ENCODE peak calls at places on chromosomes 4 and X, in five cellular contexts. C is activated T-cell treated with anti-CD3 and anti-CD28 coated beads for 48 hours; G is trophoblast cell; A is NCI-H774; F is activated CD8-positive, alpha-beta memory T cell treated with anti-CD3 and anti-CD28 coated beads, Interleukin-2, amount 10 ng/mL, durations not matched to agents 7 days and 5 days. D is an unnamed sample.

GRCh38 chrX:51494409-51494808 is 2.0 kb downstream of the NUDT11 start:
- DNase-seq in C (no peak), G (no peak), A (no peak), F (no peak), D (no peak)

GRCh38 chr4:41418444-41418843 is 119.5 kb upstream of the LIMCH1 start:
- DNase-seq in C (no peak), G (peak; percentile 89), A (no peak), F (no peak), D (no peak)

GRCh38 chrX:103431316-103431715 is 55.0 kb downstream of the BEX3 start:
- DNase-seq in C (no peak), G (no peak), A (no peak), F (no peak), D (no peak)

GRCh38 chrX:106899841-106900240 is 3.3 kb downstream of the RIPPLY1 start:
- DNase-seq in C (no peak), G (no peak), A (no peak), F (no peak), D (no peak)

GRCh38 chr4:20391224-20391623 is 139.5 kb downstream of the SLIT2 start:
- DNase-seq in C (no peak), G (no peak), A (no peak), F (no peak), D (no peak)

GRCh38 chr4:23194751-23195150 is 502.0 kb downstream of the GBA3 start:
- DNase-seq in C (no peak), G (no peak), A (no peak), F (no peak), D (no peak)

GRCh38 chr4:90943311-90943710 is 816.1 kb downstream of the CCSER1 start:
- DNase-seq in C (no peak), G (no peak), A (no peak), F (no peak), D (no peak)

GRCh38 chr4:106287353-106287969 is 28.5 kb downstream of the TBCK start:
- DNase-seq in C (no peak), G (peak; percentile 18), A (no peak), F (no peak), D (peak; percentile 97)

GRCh38 chr4:156261230-156261629 is 307.6 kb upstream of the CTSO start:
- DNase-seq in C (no peak), G (no peak), A (no peak), F (no peak), D (no peak)

GRCh38 chr4:27790911-27791310 is 930.3 kb downstream of the STIM2 start:
- DNase-seq in C (no peak), G (no peak), A (no peak), F (no peak), D (no peak)

GRCh38 chrX:40406330-40406859 is 174.4 kb upstream of the ATP6AP2 start:
- DNase-seq in C (no peak), G (peak; percentile 44), A (no peak), F (no peak), D (no peak)

GRCh38 chrX:72360326-72360725 is 54.6 kb upstream of the CITED1 start:
- DNase-seq in C (no peak), G (no peak), A (no peak), F (no peak), D (no peak)

GRCh38 chr4:85946821-85947220 is 413.0 kb downstream of the MAPK10 start:
- DNase-seq in C (no peak), G (no peak), A (no peak), F (no peak), D (no peak)

GRCh38 chrX:149527705-149528104 is 13.1 kb upstream of the EOLA1 start:
- DNase-seq in C (no peak), G (peak; percentile 31), A (peak; percentile 12), F (peak; percentile 54), D (peak; percentile 21)

GRCh38 chr4:3708611-3709010 is 57.6 kb upstream of the ADRA2C start:
- DNase-seq in C (no peak), G (no peak), A (no peak), F (no peak), D (no peak)

GRCh38 chr4:2823671-2824328 is 19.8 kb upstream of the ADD1 start:
- DNase-seq in C (no peak), G (no peak), A (no peak), F (no peak), D (no peak)

GRCh38 chrX:47863187-47863586 is 26.5 kb downstream of the ZNF81 start:
- DNase-seq in C (no peak), G (no peak), A (no peak), F (no peak), D (no peak)

GRCh38 chr4:31291238-31291637 is 571.1 kb downstream of the PCDH7 start:
- DNase-seq in C (no peak), G (no peak), A (no peak), F (no peak), D (no peak)

GRCh38 chr4:16337936-16338335 is 111.7 kb upstream of the TAPT1 start:
- DNase-seq in C (no peak), G (no peak), A (no peak), F (no peak), D (no peak)

GRCh38 chrX:119694601-119695534 is 1.9 kb upstream of the SEPTIN6 start:
- DNase-seq in C (no peak), G (no peak), A (no peak), F (no peak), D (peak; percentile 39)

GRCh38 chr4:6377626-6378492 is 94.6 kb downstream of the PPP2R2C start:
- DNase-seq in C (no peak), G (no peak), A (no peak), F (no peak), D (no peak)

GRCh38 chr4:85474818-85475630 is at the start of gene ARHGAP24:
- DNase-seq in C (peak; percentile 18), G (peak; percentile 100), A (peak; percentile 62), F (no peak), D (peak; percentile 95)

GRCh38 chr4:153780876-153781275 is 8.0 kb downstream of the SFRP2 start:
- DNase-seq in C (no peak), G (no peak), A (no peak), F (no peak), D (no peak)

GRCh38 chrX:19627533-19627932 is 112.2 kb upstream of the MAP3K15 start:
- DNase-seq in C (no peak), G (peak; percentile 14), A (no peak), F (peak; percentile 40), D (no peak)

D was measured in HepG2.